ENCODE peak calls at places on chromosomes 6 and 20, in ten cellular contexts. B is activated gamma-delta T cell; E is M059J; K is stimulated activated CD4-positive, alpha-beta T cell treated with anti-CD3 and anti-CD28 coated beads, Interleukin-1b, Interleukin-23, amount 100 ng/mL, for 4 hours; M is OCI-LY7; V is H1; N is nucleus accumbens; A is stromal cell of bone marrow; W is amniotic stem cell; O is mucosa of descending colon. T is an unnamed sample.

GRCh38 chr20:57420571-57421257 is 29.5 kb downstream of the RBM38 start:
- DNase-seq in B (no peak), E (no peak), K (no peak), M (no peak), V (no peak), N (no peak), A (no peak), W (no peak), O (no peak), T (no peak)

GRCh38 chr20:15012551-15012950 is 675.1 kb upstream of the FLRT3 start:
- DNase-seq in B (no peak), E (no peak), K (no peak), M (no peak), V (no peak), N (no peak), A (no peak), W (no peak), O (no peak), T (no peak)

GRCh38 chr20:38542994-38543906 is 37.7 kb upstream of the ADIG start:
- DNase-seq in B (no peak), E (no peak), K (no peak), M (no peak), V (no peak), N (no peak), A (no peak), W (no peak), O (no peak), T (no peak)

GRCh38 chr6:149003560-149003959 is 256.7 kb downstream of the UST start:
- DNase-seq in B (no peak), E (no peak), K (no peak), M (no peak), V (no peak), N (no peak), A (no peak), W (no peak), O (no peak), T (no peak)

GRCh38 chr20:3727333-3728035 is 5.0 kb upstream of the HSPA12B start:
- DNase-seq in B (no peak), E (peak), K (no peak), M (no peak), V (no peak), N (no peak), A (peak), W (no peak), O (no peak), T (no peak)

GRCh38 chr20:16533493-16533892 is 39.8 kb downstream of the KIF16B start:
- DNase-seq in B (no peak), E (no peak), K (no peak), M (no peak), V (no peak), N (no peak), A (peak), W (no peak), O (no peak), T (no peak)

GRCh38 chr20:38057351-38057972 is 23.9 kb downstream of the RPRD1B start:
- DNase-seq in B (no peak), E (peak), K (peak), M (peak), V (no peak), N (peak), A (peak), W (peak), O (peak), T (peak)

GRCh38 chr20:4086771-4087677 is 71.7 kb upstream of the RNF24 start:
- DNase-seq in B (no peak), E (no peak), K (no peak), M (no peak), V (no peak), N (no peak), A (no peak), W (no peak), O (no peak), T (no peak)

GRCh38 chr20:36093025-36093803 is 61.3 kb upstream of the EPB41L1 start:
- DNase-seq in B (peak), E (peak), K (peak), M (no peak), V (no peak), N (no peak), A (no peak), W (no peak), O (peak), T (no peak)

GRCh38 chr6:152298055-152298647 is 339.0 kb downstream of the SYNE1 start:
- DNase-seq in B (no peak), E (no peak), K (no peak), M (peak), V (no peak), N (no peak), A (no peak), W (no peak), O (no peak), T (no peak)

GRCh38 chr6:4776967-4777925 is 1.0 kb downstream of the CDYL start:
- DNase-seq in B (peak), E (peak), K (peak), M (peak), V (no peak), N (peak), A (peak), W (no peak), O (peak), T (no peak)

GRCh38 chr20:58086763-58087566 is 141.5 kb downstream of the ANKRD60 start:
- DNase-seq in B (no peak), E (peak), K (no peak), M (peak), V (no peak), N (no peak), A (no peak), W (no peak), O (no peak), T (no peak)

GRCh38 chr6:86122086-86122485 is 479.4 kb upstream of the SYNCRIP start:
- DNase-seq in B (no peak), E (no peak), K (no peak), M (no peak), V (no peak), N (no peak), A (no peak), W (no peak), O (no peak), T (no peak)

GRCh38 chr6:155154158-155154830 is 109.5 kb upstream of the CLDN20 start:
- DNase-seq in B (no peak), E (peak), K (no peak), M (no peak), V (no peak), N (no peak), A (peak), W (peak), O (no peak), T (no peak)

GRCh38 chr6:132020138-132020551 is 69.0 kb upstream of the CCN2 start:
- DNase-seq in B (no peak), E (peak), K (no peak), M (no peak), V (no peak), N (no peak), A (no peak), W (no peak), O (peak), T (no peak)

GRCh38 chr6:24431045-24431451 is 28.3 kb downstream of the MRS2 start:
- DNase-seq in B (no peak), E (peak), K (no peak), M (peak), V (peak), N (no peak), A (peak), W (no peak), O (no peak), T (no peak)

GRCh38 chr20:3800256-3800877 is 4.3 kb downstream of the CDC25B start:
- DNase-seq in B (no peak), E (no peak), K (no peak), M (no peak), V (no peak), N (no peak), A (no peak), W (no peak), O (peak), T (no peak)

GRCh38 chr20:824916-825315 is 8.6 kb upstream of the FAM110A start:
- DNase-seq in B (no peak), E (no peak), K (no peak), M (no peak), V (no peak), N (no peak), A (no peak), W (no peak), O (no peak), T (no peak)

GRCh38 chr20:23125625-23126191 is 39.6 kb upstream of the CD93 start:
- DNase-seq in B (no peak), E (no peak), K (no peak), M (peak), V (no peak), N (peak), A (no peak), W (no peak), O (peak), T (no peak)

GRCh38 chr6:169341706-169342105 is 88.1 kb upstream of the THBS2 start:
- DNase-seq in B (no peak), E (no peak), K (no peak), M (no peak), V (no peak), N (no peak), A (no peak), W (no peak), O (no peak), T (no peak)

GRCh38 chr6:105740946-105741605 is 338.2 kb upstream of the PREP start:
- DNase-seq in B (no peak), E (peak), K (no peak), M (peak), V (no peak), N (no peak), A (peak), W (no peak), O (no peak), T (no peak)

GRCh38 chr6:169640347-169640972 is 61.4 kb downstream of the WDR27 start:
- DNase-seq in B (no peak), E (no peak), K (no peak), M (no peak), V (no peak), N (no peak), A (peak), W (no peak), O (no peak), T (no peak)

GRCh38 chr6:80132942-80133517 is 26.6 kb downstream of the BCKDHB start:
- DNase-seq in B (no peak), E (peak), K (peak), M (peak), V (no peak), N (no peak), A (peak), W (peak), O (no peak), T (peak)

GRCh38 chr6:139828751-139829519 is 454.5 kb upstream of the CITED2 start:
- DNase-seq in B (no peak), E (no peak), K (no peak), M (no peak), V (no peak), N (no peak), A (no peak), W (no peak), O (no peak), T (no peak)

GRCh38 chr20:52622086-52622485 is 350.1 kb upstream of the TSHZ2 start:
- DNase-seq in B (no peak), E (peak), K (no peak), M (no peak), V (no peak), N (no peak), A (peak), W (no peak), O (no peak), T (no peak)

GRCh38 chr6:18031680-18032256 is 44.3 kb upstream of the KIF13A start:
- DNase-seq in B (no peak), E (no peak), K (no peak), M (no peak), V (no peak), N (no peak), A (no peak), W (no peak), O (no peak), T (no peak)

GRCh38 chr20:35145141-35145564 is 2.0 kb downstream of the EDEM2 start:
- DNase-seq in B (no peak), E (peak), K (no peak), M (peak), V (no peak), N (no peak), A (peak), W (peak), O (no peak), T (no peak)

GRCh38 chr6:24205020-24205492 is 79.0 kb downstream of the NRSN1 start:
- DNase-seq in B (no peak), E (peak), K (no peak), M (peak), V (no peak), N (peak), A (peak), W (peak), O (no peak), T (peak)

GRCh38 chr6:11381801-11382513 is 149.5 kb upstream of the NEDD9 start:
- DNase-seq in B (peak), E (no peak), K (peak), M (peak), V (no peak), N (no peak), A (no peak), W (no peak), O (peak), T (no peak)

GRCh38 chr6:149451361-149452061 is 33.3 kb downstream of the ZC3H12D start:
- DNase-seq in B (no peak), E (peak), K (no peak), M (no peak), V (no peak), N (no peak), A (no peak), W (no peak), O (peak), T (no peak)

GRCh38 chr6:109165392-109165964 is 70.2 kb downstream of the CEP57L1 start:
- DNase-seq in B (no peak), E (peak), K (no peak), M (no peak), V (no peak), N (no peak), A (peak), W (no peak), O (no peak), T (no peak)

GRCh38 chr6:136323431-136324112 is 33.9 kb upstream of the BCLAF1 start:
- DNase-seq in B (no peak), E (no peak), K (no peak), M (no peak), V (no peak), N (no peak), A (peak), W (no peak), O (no peak), T (no peak)

GRCh38 chr6:166341915-166342292 is 441 bp downstream of the SFT2D1 start:
- DNase-seq in B (no peak), E (peak), K (no peak), M (peak), V (no peak), N (no peak), A (no peak), W (no peak), O (no peak), T (no peak)

GRCh38 chr6:32337166-32337805 is 34.4 kb downstream of the TSBP1 start:
- DNase-seq in B (no peak), E (no peak), K (no peak), M (peak), V (no peak), N (no peak), A (no peak), W (no peak), O (no peak), T (no peak)

GRCh38 chr20:40050596-40050995 is 638.4 kb downstream of the MAFB start:
- DNase-seq in B (no peak), E (no peak), K (no peak), M (no peak), V (no peak), N (no peak), A (no peak), W (no peak), O (no peak), T (no peak)

GRCh38 chr6:106739387-106739786 is 110.0 kb downstream of the QRSL1 start:
- DNase-seq in B (no peak), E (peak), K (no peak), M (peak), V (no peak), N (no peak), A (no peak), W (no peak), O (no peak), T (no peak)

GRCh38 chr6:150902142-150902800 is 36.8 kb downstream of the MTHFD1L start:
- DNase-seq in B (no peak), E (no peak), K (no peak), M (no peak), V (no peak), N (no peak), A (no peak), W (no peak), O (no peak), T (no peak)

GRCh38 chr6:119333707-119334295 is 15.8 kb downstream of the MAN1A1 start:
- DNase-seq in B (no peak), E (peak), K (no peak), M (peak), V (no peak), N (no peak), A (no peak), W (no peak), O (no peak), T (no peak)

GRCh38 chr6:110101885-110102284 is 77.6 kb downstream of the WASF1 start:
- DNase-seq in B (no peak), E (no peak), K (no peak), M (peak), V (no peak), N (no peak), A (no peak), W (no peak), O (no peak), T (no peak)

GRCh38 chr6:170093658-170094596 is 197.0 kb downstream of the DLL1 start:
- DNase-seq in B (no peak), E (no peak), K (no peak), M (no peak), V (no peak), N (no peak), A (no peak), W (no peak), O (no peak), T (no peak)